ENCODE peak calls at places on chromosomes 7 and 10, in five cellular contexts. V, A, J, X and Y are unnamed samples.

GRCh38 chr10:128516180-128516579 is 390.0 kb upstream of the MKI67 start:
- DNase-seq in V (no peak), A (no peak), J (no peak), X (no peak), Y (no peak)

GRCh38 chr7:2143981-2144595 is 88.7 kb downstream of the MAD1L1 start:
- DNase-seq in V (no peak), A (no peak), J (no peak), X (no peak), Y (no peak)

GRCh38 chr10:13560597-13560996 is 26.2 kb upstream of the PRPF18 start:
- DNase-seq in V (no peak), A (peak), J (no peak), X (no peak), Y (no peak)

GRCh38 chr7:90705391-90706066 is 109.4 kb downstream of the CDK14 start:
- DNase-seq in V (no peak), A (no peak), J (no peak), X (no peak), Y (no peak)

GRCh38 chr7:82264752-82265305 is 178.7 kb downstream of the CACNA2D1 start:
- DNase-seq in V (no peak), A (no peak), J (no peak), X (no peak), Y (no peak)

GRCh38 chr10:133270773-133271297 is 5.8 kb downstream of the ADAM8 start:
- DNase-seq in V (no peak), A (no peak), J (no peak), X (no peak), Y (no peak)

GRCh38 chr10:3531097-3531645 is 253.8 kb downstream of the KLF6 start:
- DNase-seq in V (no peak), A (peak), J (no peak), X (no peak), Y (no peak)

GRCh38 chr10:13102002-13102794 is 2.2 kb downstream of the OPTN start:
- DNase-seq in V (no peak), A (peak), J (no peak), X (no peak), Y (no peak)

GRCh38 chr10:944034-944831 is 12.7 kb upstream of the LARP4B start:
- DNase-seq in V (no peak), A (peak), J (peak), X (peak), Y (peak)

GRCh38 chr10:87733081-87733480 is 73.4 kb downstream of the PAPSS2 start:
- DNase-seq in V (no peak), A (no peak), J (no peak), X (no peak), Y (no peak)

GRCh38 chr10:103578782-103579382 is 85.4 kb downstream of the NEURL1 start:
- DNase-seq in V (no peak), A (no peak), J (no peak), X (no peak), Y (no peak)

GRCh38 chr10:73920084-73920483 is 9.2 kb downstream of the PLAU start:
- DNase-seq in V (peak), A (no peak), J (no peak), X (no peak), Y (no peak)

GRCh38 chr7:17129218-17129617 is 169.2 kb upstream of the AHR start:
- DNase-seq in V (no peak), A (no peak), J (no peak), X (no peak), Y (no peak)

GRCh38 chr10:131972474-131973071 is 9.2 kb downstream of the BNIP3 start:
- DNase-seq in V (no peak), A (peak), J (no peak), X (peak), Y (peak)

GRCh38 chr7:103445228-103446020 is 583 bp downstream of the SLC26A5 start:
- DNase-seq in V (no peak), A (no peak), J (no peak), X (no peak), Y (no peak)

GRCh38 chr10:37865264-37865663 is 7.9 kb upstream of the ZNF248 start:
- DNase-seq in V (no peak), A (no peak), J (no peak), X (no peak), Y (no peak)

GRCh38 chr7:128777156-128778123 is 1.8 kb upstream of the OPN1SW start:
- DNase-seq in V (no peak), A (peak), J (no peak), X (no peak), Y (no peak)

GRCh38 chr10:5555881-5556280 is 31.1 kb downstream of the CALML3 start:
- DNase-seq in V (no peak), A (no peak), J (peak), X (no peak), Y (no peak)

GRCh38 chr10:30538086-30538485 is 91.5 kb downstream of the LYZL2 start:
- DNase-seq in V (no peak), A (peak), J (no peak), X (no peak), Y (no peak)

GRCh38 chr7:7944619-7945282 is 23.8 kb upstream of the GLCCI1 start:
- DNase-seq in V (no peak), A (no peak), J (no peak), X (peak), Y (peak)

GRCh38 chr10:44388641-44389040 is 3.7 kb upstream of the CXCL12 start:
- DNase-seq in V (no peak), A (no peak), J (no peak), X (no peak), Y (no peak)

GRCh38 chr10:57955076-57955475 is 312.6 kb downstream of the IPMK start:
- DNase-seq in V (no peak), A (peak), J (no peak), X (no peak), Y (no peak)

GRCh38 chr10:116742367-116743265 is at the start of gene HSPA12A:
- DNase-seq in V (peak), A (peak), J (peak), X (peak), Y (peak)

GRCh38 chr10:46559231-46559671 is 2.8 kb upstream of the GPRIN2 start:
- DNase-seq in V (no peak), A (no peak), J (no peak), X (peak), Y (no peak)

GRCh38 chr7:96959135-96959534 is 46.2 kb upstream of the DLX6 start:
- DNase-seq in V (no peak), A (no peak), J (no peak), X (no peak), Y (no peak)

GRCh38 chr7:132255898-132256297 is 320.4 kb downstream of the PLXNA4 start:
- DNase-seq in V (peak), A (no peak), J (no peak), X (no peak), Y (no peak)